ENCODE peak calls at places on chromosomes 7 and 10, in four cellular contexts. Z is A549, V is adrenal gland, R is heart left ventricle. J is an unnamed sample.

GRCh38 chr7:83058667-83059066 is 104.0 kb downstream of the PCLO start:
- DNase-seq in Z (no peak), V (no peak), R (no peak), J (no peak)

GRCh38 chr7:84412161-84412969 is 217.8 kb upstream of the SEMA3A start:
- DNase-seq in Z (peak; percentile 49), V (no peak), R (no peak), J (no peak)

GRCh38 chr7:112232212-112232978 is 25.9 kb downstream of the ZNF277 start:
- DNase-seq in Z (no peak), V (no peak), R (no peak), J (no peak)

GRCh38 chr10:44422631-44423030 is 37.7 kb upstream of the CXCL12 start:
- DNase-seq in Z (no peak), V (peak; percentile 9), R (no peak), J (no peak)

GRCh38 chr7:15305002-15305600 is 256.7 kb downstream of the AGMO start:
- DNase-seq in Z (peak; percentile 3), V (peak; percentile 29), R (peak; percentile 43), J (peak; percentile 61)

GRCh38 chr7:74253975-74254857 is at the start of gene RFC2:
- DNase-seq in Z (peak; percentile 93), V (peak; percentile 98), R (peak; percentile 97), J (peak; percentile 98)

GRCh38 chr7:32167256-32167655 is 97.0 kb upstream of the PDE1C start:
- DNase-seq in Z (no peak), V (no peak), R (no peak), J (no peak)

GRCh38 chr10:78996449-78997129 is 72.2 kb upstream of the ZMIZ1 start:
- DNase-seq in Z (no peak), V (no peak), R (no peak), J (no peak)

GRCh38 chr7:99170730-99171074 is 26.8 kb upstream of the SMURF1 start:
- DNase-seq in Z (no peak), V (no peak), R (no peak), J (no peak)

GRCh38 chr10:27661511-27662286 is 83.9 kb downstream of the MKX start:
- DNase-seq in Z (no peak), V (no peak), R (no peak), J (no peak)

GRCh38 chr10:25176421-25176968 is 1.7 kb downstream of the GPR158 start:
- DNase-seq in Z (no peak), V (no peak), R (no peak), J (peak; percentile 53)

GRCh38 chr10:130968964-130969363 is 342.6 kb downstream of the TCERG1L start:
- DNase-seq in Z (no peak), V (no peak), R (no peak), J (no peak)

GRCh38 chr10:72340510-72340895 is 14.2 kb downstream of the DNAJB12 start:
- DNase-seq in Z (peak; percentile 56), V (peak; percentile 62), R (peak; percentile 71), J (peak; percentile 79)

GRCh38 chr7:65379318-65379717 is 5.7 kb downstream of the ZNF92 start:
- DNase-seq in Z (no peak), V (no peak), R (no peak), J (no peak)

GRCh38 chr10:123720536-123720935 is 54.4 kb downstream of the GPR26 start:
- DNase-seq in Z (no peak), V (no peak), R (no peak), J (no peak)

GRCh38 chr7:83936056-83936703 is 258.4 kb downstream of the SEMA3A start:
- DNase-seq in Z (peak; percentile 19), V (peak; percentile 40), R (peak; percentile 39), J (peak; percentile 67)

GRCh38 chr10:10758306-10758705 is 259.4 kb upstream of the CELF2 start:
- DNase-seq in Z (no peak), V (no peak), R (peak; percentile 33), J (no peak)

GRCh38 chr10:22321831-22322662 is 1.1 kb downstream of the BMI1 start:
- DNase-seq in Z (peak; percentile 34), V (peak; percentile 29), R (no peak), J (no peak)

GRCh38 chr10:79342811-79343541 is 4.3 kb upstream of the PPIF start:
- DNase-seq in Z (no peak), V (peak; percentile 26), R (no peak), J (no peak)

GRCh38 chr10:1643161-1643910 is 94.0 kb downstream of the ADARB2 start:
- DNase-seq in Z (peak; percentile 5), V (no peak), R (no peak), J (no peak)

GRCh38 chr7:133735222-133735621 is 391.9 kb upstream of the LRGUK start:
- DNase-seq in Z (no peak), V (no peak), R (no peak), J (no peak)

GRCh38 chr10:6486280-6486679 is 93.8 kb downstream of the PRKCQ start:
- DNase-seq in Z (no peak), V (no peak), R (no peak), J (no peak)

GRCh38 chr7:21526007-21526406 is 16.8 kb upstream of the DNAH11 start:
- DNase-seq in Z (no peak), V (no peak), R (no peak), J (no peak)

GRCh38 chr10:42941245-42941644 is 135.6 kb upstream of the RET start:
- DNase-seq in Z (no peak), V (no peak), R (no peak), J (peak; percentile 86)

GRCh38 chr10:28492556-28492955 is 40.4 kb upstream of the WAC start:
- DNase-seq in Z (no peak), V (no peak), R (no peak), J (no peak)

GRCh38 chr10:13348216-13349017 is at the start of gene SEPHS1:
- DNase-seq in Z (peak; percentile 82), V (peak; percentile 79), R (peak; percentile 77), J (peak; percentile 88)

GRCh38 chr10:44267007-44267406 is 117.9 kb downstream of the CXCL12 start:
- DNase-seq in Z (no peak), V (no peak), R (no peak), J (no peak)

GRCh38 chr10:13827418-13827817 is 240.7 kb downstream of the PRPF18 start:
- DNase-seq in Z (no peak), V (no peak), R (no peak), J (no peak)

GRCh38 chr10:45532501-45532900 is 140.1 kb downstream of the ZFAND4 start:
- DNase-seq in Z (no peak), V (no peak), R (no peak), J (no peak)

GRCh38 chr10:117096559-117097201 is 41.4 kb downstream of the VAX1 start:
- DNase-seq in Z (no peak), V (no peak), R (no peak), J (no peak)

GRCh38 chr7:122006687-122007086 is 133.7 kb downstream of the PTPRZ1 start:
- DNase-seq in Z (no peak), V (no peak), R (no peak), J (peak; percentile 19)

GRCh38 chr7:122143751-122144711 is at the start of gene AASS:
- DNase-seq in Z (peak; percentile 84), V (peak; percentile 98), R (peak; percentile 99), J (peak; percentile 91)

GRCh38 chr10:71657604-71658348 is 61.8 kb downstream of the C10orf105 start:
- DNase-seq in Z (no peak), V (no peak), R (no peak), J (no peak)

GRCh38 chr10:6383099-6383812 is 180.5 kb downstream of the PFKFB3 start:
- DNase-seq in Z (no peak), V (peak; percentile 43), R (no peak), J (no peak)

GRCh38 chr7:105691029-105691691 is 109.9 kb upstream of the EFCAB10 start:
- DNase-seq in Z (no peak), V (no peak), R (no peak), J (no peak)

GRCh38 chr10:22992075-22992474 is 64.2 kb downstream of the ARMC3 start:
- DNase-seq in Z (no peak), V (no peak), R (no peak), J (no peak)

GRCh38 chr10:11879387-11880168 is 56.4 kb downstream of the PROSER2 start:
- DNase-seq in Z (no peak), V (no peak), R (no peak), J (no peak)

GRCh38 chr10:97321032-97321806 is 2.1 kb downstream of the FRAT1 start:
- DNase-seq in Z (no peak), V (peak; percentile 53), R (peak; percentile 40), J (no peak)

GRCh38 chr7:95180-95862 is 97.0 kb upstream of the FAM20C start:
- DNase-seq in Z (no peak), V (no peak), R (no peak), J (no peak)
- H3K4me3 ChIP-seq in Z (no peak overlapping the region), V (no peak overlapping the region), R (no peak overlapping the region), J (no peak overlapping the region)

DNA sequence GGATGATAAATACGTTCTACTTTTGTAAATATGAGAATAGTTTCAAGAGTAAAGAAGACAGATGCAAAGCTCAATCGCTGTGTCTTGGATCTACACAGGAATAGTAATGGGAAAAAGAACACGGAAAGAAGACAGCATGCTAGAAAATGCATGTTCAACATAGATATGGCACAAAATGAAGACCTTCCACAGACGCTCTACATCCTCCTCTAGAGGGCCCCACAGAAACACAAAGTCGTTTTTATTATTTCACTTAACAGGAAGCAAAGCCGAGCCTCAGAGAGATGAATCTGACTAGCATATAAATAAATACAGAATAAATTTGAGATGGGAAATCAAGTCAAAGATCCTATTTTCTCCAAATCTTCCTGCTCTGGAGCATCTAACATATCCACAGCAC is 292.6 kb downstream of the PARD3 start:
- DNase-seq in Z (peak; percentile 36), V (no peak), R (no peak), J (peak; percentile 23)
- TF ChIP-seq CTCF in Z (peak; percentile 62), V (peak; percentile 39), R (peak; percentile 50), J (peak; percentile 65)

GRCh38 chr10:3091346-3091787 is 24.0 kb downstream of the PFKP start:
- DNase-seq in Z (no peak), V (no peak), R (no peak), J (no peak)
- H3K4me1 ChIP-seq in Z (peaks cover 86% of the 10 kb centered on the region), V (peaks cover 17% of the 10 kb centered on the region), R (peaks cover 62% of the 10 kb centered on the region), J (no peaks in the 10 kb centered on the region)

GRCh38 chr10:100736144-100736808 is 9.1 kb upstream of the PAX2 start:
- DNase-seq in Z (no peak), V (no peak), R (no peak), J (no peak)

GRCh38 chr10:100735087-100735344 is 10.4 kb upstream of the PAX2 start:
- DNase-seq in Z (no peak), V (no peak), R (no peak), J (no peak)

GRCh38 chr10:100734295-100735086 is 10.9 kb upstream of the PAX2 start:
- DNase-seq in Z (no peak), V (no peak), R (no peak), J (no peak)

GRCh38 chr10:100736809-100737358 is 8.5 kb upstream of the PAX2 start:
- DNase-seq in Z (no peak), V (no peak), R (no peak), J (no peak)

DNA sequence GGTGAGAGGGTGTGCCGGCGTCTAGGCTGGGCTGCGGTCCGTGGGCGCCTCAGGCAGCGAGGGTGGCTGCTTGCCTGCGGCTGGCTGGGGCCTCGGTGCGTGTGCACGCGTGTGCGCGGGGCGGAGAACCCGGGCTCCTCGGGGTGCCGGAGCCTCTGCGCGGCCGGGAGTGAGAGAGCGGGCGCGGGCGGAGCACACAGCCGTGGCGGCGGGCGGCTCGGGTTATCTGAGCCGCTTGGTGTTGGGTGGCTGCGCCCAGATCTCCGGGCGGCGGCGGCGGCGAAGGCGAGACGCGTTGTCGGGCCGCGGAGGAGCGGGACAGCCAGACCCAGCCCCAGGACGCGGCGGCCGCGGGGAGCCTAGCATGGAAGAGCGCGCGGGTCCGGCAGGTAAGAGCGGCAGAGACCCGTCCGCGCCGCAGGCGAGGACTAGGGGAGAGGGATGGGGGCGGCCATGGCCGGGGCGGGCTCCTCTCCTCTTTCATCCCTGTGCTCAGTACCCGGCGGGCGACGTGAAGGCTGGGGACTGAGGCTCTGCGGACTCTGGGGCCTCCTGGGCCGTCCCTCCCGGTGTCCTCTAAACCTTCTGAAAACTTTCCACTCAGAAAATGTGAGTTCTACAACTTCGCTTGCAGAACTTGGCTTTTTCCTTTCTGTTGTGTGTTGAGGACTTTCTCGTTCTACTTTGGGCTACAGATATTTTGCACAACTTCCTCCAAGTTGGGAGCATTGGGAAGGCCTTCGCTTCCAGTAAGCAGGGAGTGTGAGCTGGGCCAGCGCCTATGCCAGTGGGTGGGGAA is 9.8 kb upstream of the PAX2 start:
- DNase-seq in Z (no peak), V (no peak), R (no peak), J (no peak)
- H3K4me3 ChIP-seq in Z (no peak overlapping the region), V (no peak overlapping the region), R (no peak overlapping the region), J (no peak overlapping the region)